ENCODE peak calls at places on chromosome 22, in nine cellular contexts. V is T-helper 2 cell; H is CD4-positive, alpha-beta memory T cell; P is iPS-NIHi11; K is neural crest cell; T is nephron progenitor cell; M is activated naive CD4-positive, alpha-beta T cell; N is stomach; F is Kasumi-1. Q is an unnamed sample.

GRCh38 chr22:22408731-22409696 is 99.5 kb downstream of the ZNF280B start:
- DNase-seq in V (no peak), H (no peak), P (peak; percentile 68), K (peak; percentile 35), T (peak; percentile 53), M (no peak), N (no peak), F (no peak), Q (peak; percentile 51)

GRCh38 chr22:19827341-19828034 is 27.2 kb downstream of the GNB1L start:
- DNase-seq in V (no peak), H (no peak), P (no peak), K (no peak), T (no peak), M (no peak), N (no peak), F (no peak), Q (no peak)

GRCh38 chr22:45101828-45102227 is 61.9 kb upstream of the NUP50 start:
- DNase-seq in V (no peak), H (peak; percentile 5), P (peak; percentile 71), K (peak; percentile 20), T (peak; percentile 45), M (no peak), N (peak; percentile 53), F (peak; percentile 77), Q (peak; percentile 80)

GRCh38 chr22:46003271-46004091 is 26.5 kb upstream of the WNT7B start:
- DNase-seq in V (no peak), H (no peak), P (no peak), K (no peak), T (no peak), M (no peak), N (no peak), F (no peak), Q (no peak)

GRCh38 chr22:36930041-36930935 is 16.9 kb downstream of the CSF2RB start:
- DNase-seq in V (no peak), H (no peak), P (no peak), K (no peak), T (peak; percentile 55), M (no peak), N (no peak), F (no peak), Q (no peak)

GRCh38 chr22:30647536-30647935 is 12.0 kb downstream of the SLC35E4 start:
- DNase-seq in V (no peak), H (no peak), P (no peak), K (no peak), T (no peak), M (no peak), N (no peak), F (no peak), Q (no peak)

GRCh38 chr22:30969532-30970355 is 679 bp downstream of the TUG1 start:
- DNase-seq in V (peak; percentile 40), H (peak; percentile 41), P (no peak), K (no peak), T (no peak), M (peak; percentile 48), N (peak; percentile 31), F (peak; percentile 27), Q (no peak)

GRCh38 chr22:17120281-17120680 is 879 bp downstream of the TMEM121B start:
- DNase-seq in V (peak; percentile 18), H (peak; percentile 60), P (peak; percentile 91), K (peak; percentile 59), T (peak; percentile 95), M (peak; percentile 55), N (peak; percentile 51), F (peak; percentile 11), Q (peak; percentile 93)

GRCh38 chr22:39080052-39080762 is 3.1 kb downstream of the APOBEC3G start:
- DNase-seq in V (peak; percentile 82), H (no peak), P (no peak), K (no peak), T (no peak), M (no peak), N (no peak), F (no peak), Q (no peak)

GRCh38 chr22:21766933-21767462 is 31.4 kb upstream of the YPEL1 start:
- DNase-seq in V (peak; percentile 90), H (peak; percentile 63), P (no peak), K (no peak), T (no peak), M (no peak), N (peak; percentile 29), F (no peak), Q (no peak)

GRCh38 chr22:38069372-38070249 is 12.4 kb downstream of the PICK1 start:
- DNase-seq in V (no peak), H (no peak), P (peak; percentile 80), K (peak; percentile 57), T (peak; percentile 50), M (no peak), N (no peak), F (peak; percentile 63), Q (peak; percentile 58)

GRCh38 chr22:26502688-26503561 is 9.3 kb downstream of the TFIP11 start:
- DNase-seq in V (peak; percentile 75), H (peak; percentile 69), P (peak; percentile 84), K (peak; percentile 25), T (peak; percentile 58), M (peak; percentile 31), N (peak; percentile 28), F (peak; percentile 95), Q (peak; percentile 73)

GRCh38 chr22:27537481-27537891 is 264.1 kb downstream of the MN1 start:
- DNase-seq in V (no peak), H (no peak), P (no peak), K (no peak), T (peak; percentile 69), M (no peak), N (no peak), F (no peak), Q (no peak)

GRCh38 chr22:20435436-20436308 is 2.0 kb downstream of the SCARF2 start:
- DNase-seq in V (no peak), H (no peak), P (no peak), K (no peak), T (no peak), M (no peak), N (no peak), F (no peak), Q (no peak)

GRCh38 chr22:50141891-50142363 is 28.6 kb upstream of the PANX2 start:
- DNase-seq in V (no peak), H (no peak), P (peak; percentile 64), K (peak; percentile 32), T (peak; percentile 53), M (no peak), N (no peak), F (no peak), Q (peak; percentile 41)

GRCh38 chr22:34135749-34136148 is 215.5 kb upstream of the LARGE1 start:
- DNase-seq in V (no peak), H (no peak), P (no peak), K (no peak), T (no peak), M (no peak), N (no peak), F (no peak), Q (no peak)

GRCh38 chr22:40334899-40335298 is 11.4 kb upstream of the ADSL start:
- DNase-seq in V (peak; percentile 56), H (peak; percentile 76), P (no peak), K (no peak), T (no peak), M (no peak), N (no peak), F (peak; percentile 19), Q (no peak)

GRCh38 chr22:50257451-50258360 is 3.8 kb downstream of the MAPK12 start:
- DNase-seq in V (no peak), H (no peak), P (no peak), K (no peak), T (peak; percentile 54), M (no peak), N (peak; percentile 64), F (no peak), Q (no peak)